ENCODE peak calls at places on chromosomes 2 and 18, in nine cellular contexts. H is T1000; I is type B pancreatic cell; Z is AG10803; F is body of pancreas; S is foreskin fibroblast; U is activated naive CD4-positive, alpha-beta T cell; M is epithelial cell of esophagus; C is Jurkat, Clone E6-1. L is an unnamed sample.

GRCh38 chr2:200447139-200447855 is 62.6 kb downstream of the KCTD18 start:
- DNase-seq in H (no peak), I (no peak), Z (peak), F (no peak), S (peak), U (no peak), M (no peak), C (no peak), L (no peak)

GRCh38 chr2:33655626-33656025 is 56.5 kb upstream of the FAM98A start:
- DNase-seq in H (no peak), I (no peak), Z (no peak), F (no peak), S (no peak), U (no peak), M (no peak), C (no peak), L (no peak)

GRCh38 chr2:175004730-175004979 is 526 bp downstream of the CHN1 start:
- DNase-seq in H (no peak), I (peak), Z (no peak), F (peak), S (no peak), U (no peak), M (no peak), C (no peak), L (peak)

GRCh38 chr2:239715606-239716005 is 309.5 kb downstream of the NDUFA10 start:
- DNase-seq in H (no peak), I (peak), Z (no peak), F (no peak), S (no peak), U (no peak), M (no peak), C (no peak), L (no peak)

GRCh38 chr2:239502430-239503221 is 101.8 kb upstream of the HDAC4 start:
- DNase-seq in H (no peak), I (no peak), Z (no peak), F (no peak), S (no peak), U (no peak), M (no peak), C (no peak), L (no peak)

GRCh38 chr18:26875040-26875654 is 9.6 kb upstream of the AQP4 start:
- DNase-seq in H (no peak), I (no peak), Z (no peak), F (no peak), S (no peak), U (no peak), M (no peak), C (no peak), L (peak)

GRCh38 chr18:27017901-27018500 is 152.5 kb upstream of the AQP4 start:
- DNase-seq in H (no peak), I (no peak), Z (no peak), F (no peak), S (peak), U (no peak), M (peak), C (no peak), L (peak)

GRCh38 chr18:63366270-63366990 is 576 bp downstream of the KDSR start:
- DNase-seq in H (peak), I (no peak), Z (peak), F (peak), S (peak), U (peak), M (peak), C (peak), L (peak)

GRCh38 chr2:217993055-217993645 is 9.6 kb downstream of the TNS1 start:
- DNase-seq in H (no peak), I (no peak), Z (peak), F (no peak), S (peak), U (no peak), M (peak), C (no peak), L (peak)

GRCh38 chr2:140154711-140155110 is 1374.5 kb upstream of the NXPH2 start:
- DNase-seq in H (no peak), I (no peak), Z (no peak), F (no peak), S (peak), U (no peak), M (no peak), C (no peak), L (no peak)

GRCh38 chr2:157246212-157247067 is 11.1 kb upstream of the GALNT5 start:
- DNase-seq in H (peak), I (no peak), Z (peak), F (no peak), S (peak), U (no peak), M (peak), C (no peak), L (no peak)

GRCh38 chr2:232504438-232504837 is 15.8 kb upstream of the PRSS56 start:
- DNase-seq in H (no peak), I (no peak), Z (no peak), F (no peak), S (no peak), U (no peak), M (no peak), C (no peak), L (peak)

GRCh38 chr2:42935692-42936631 is 143.6 kb upstream of the HAAO start:
- DNase-seq in H (no peak), I (no peak), Z (peak), F (no peak), S (no peak), U (no peak), M (peak), C (no peak), L (no peak)

GRCh38 chr18:63637703-63638102 is 6.4 kb downstream of the SERPINB4 start:
- DNase-seq in H (no peak), I (no peak), Z (no peak), F (no peak), S (no peak), U (no peak), M (no peak), C (no peak), L (no peak)

GRCh38 chr2:153163055-153163454 is 315.5 kb downstream of the RPRM start:
- DNase-seq in H (no peak), I (no peak), Z (no peak), F (peak), S (no peak), U (no peak), M (peak), C (peak), L (peak)

GRCh38 chr2:55883339-55883738 is 40.2 kb downstream of the EFEMP1 start:
- DNase-seq in H (no peak), I (no peak), Z (no peak), F (no peak), S (peak), U (no peak), M (no peak), C (peak), L (no peak)

GRCh38 chr18:9827856-9828793 is 57.6 kb upstream of the TXNDC2 start:
- DNase-seq in H (peak), I (no peak), Z (peak), F (peak), S (peak), U (no peak), M (peak), C (peak), L (peak)

GRCh38 chr2:128228894-128229293 is 89.8 kb downstream of the HS6ST1 start:
- DNase-seq in H (no peak), I (no peak), Z (no peak), F (no peak), S (peak), U (no peak), M (peak), C (no peak), L (peak)

GRCh38 chr2:144346229-144346628 is 173.7 kb downstream of the ZEB2 start:
- DNase-seq in H (no peak), I (no peak), Z (no peak), F (no peak), S (no peak), U (no peak), M (no peak), C (no peak), L (no peak)

L was measured in DMS53.